ENCODE peak calls at places on chromosome 6, in six cellular contexts. One of them, this sample, is unnamed.

GRCh38 chr6:66771626-66772025 is 1064.6 kb upstream of the EYS start:
- DNase-seq in EL: no peak
- DNase-seq in stimulated activated CD8-positive, alpha-beta memory T cell treated with anti-CD3 and anti-CD28 coated beads, Interleukin-12 subunit alpha, Interleukin-12 subunit beta, amount 100 ng/mL, for 1 hour: no peak
- DNase-seq in HL-60: no peak
- DNase-seq in activated T-cell treated with anti-CD3 and anti-CD28 coated beads for 1 hour: no peak
- DNase-seq in stimulated activated naive CD8-positive, alpha-beta T cell treated with anti-CD3 and anti-CD28 coated beads, Interleukin-15, Interleukin-2, amounts not matched to agents 100 U/mL and 50 U/mL, for 24 hours: no peak
- DNase-seq in this sample: no peak

GRCh38 chr6:53513519-53513966 is 31.4 kb downstream of the GCLC start:
- DNase-seq in EL: no peak
- DNase-seq in stimulated activated CD8-positive, alpha-beta memory T cell treated with anti-CD3 and anti-CD28 coated beads, Interleukin-12 subunit alpha, Interleukin-12 subunit beta, amount 100 ng/mL, for 1 hour: no peak
- DNase-seq in HL-60: no peak
- DNase-seq in activated T-cell treated with anti-CD3 and anti-CD28 coated beads for 1 hour: no peak
- DNase-seq in stimulated activated naive CD8-positive, alpha-beta T cell treated with anti-CD3 and anti-CD28 coated beads, Interleukin-15, Interleukin-2, amounts not matched to agents 100 U/mL and 50 U/mL, for 24 hours: no peak
- DNase-seq in this sample: no peak

GRCh38 chr6:13794184-13794583 is 20.2 kb downstream of the MCUR1 start:
- DNase-seq in stimulated activated naive CD8-positive, alpha-beta T cell treated with anti-CD3 and anti-CD28 coated beads, Interleukin-15, Interleukin-2, amounts not matched to agents 100 U/mL and 50 U/mL, for 24 hours: no peak
- DNase-seq in EL: peak
- DNase-seq in HL-60: no peak
- DNase-seq in stimulated activated CD8-positive, alpha-beta memory T cell treated with anti-CD3 and anti-CD28 coated beads, Interleukin-12 subunit alpha, Interleukin-12 subunit beta, amount 100 ng/mL, for 1 hour: no peak
- DNase-seq in activated T-cell treated with anti-CD3 and anti-CD28 coated beads for 1 hour: no peak
- DNase-seq in this sample: no peak

GRCh38 chr6:144055121-144055931 is 40.0 kb downstream of the SF3B5 start:
- DNase-seq in activated T-cell treated with anti-CD3 and anti-CD28 coated beads for 1 hour: peak
- DNase-seq in HL-60: no peak
- DNase-seq in stimulated activated naive CD8-positive, alpha-beta T cell treated with anti-CD3 and anti-CD28 coated beads, Interleukin-15, Interleukin-2, amounts not matched to agents 100 U/mL and 50 U/mL, for 24 hours: peak
- DNase-seq in EL: no peak
- DNase-seq in stimulated activated CD8-positive, alpha-beta memory T cell treated with anti-CD3 and anti-CD28 coated beads, Interleukin-12 subunit alpha, Interleukin-12 subunit beta, amount 100 ng/mL, for 1 hour: peak
- DNase-seq in this sample: no peak

GRCh38 chr6:155524249-155524651 is 68.6 kb upstream of the NOX3 start:
- DNase-seq in stimulated activated CD8-positive, alpha-beta memory T cell treated with anti-CD3 and anti-CD28 coated beads, Interleukin-12 subunit alpha, Interleukin-12 subunit beta, amount 100 ng/mL, for 1 hour: no peak
- DNase-seq in EL: peak
- DNase-seq in activated T-cell treated with anti-CD3 and anti-CD28 coated beads for 1 hour: no peak
- DNase-seq in stimulated activated naive CD8-positive, alpha-beta T cell treated with anti-CD3 and anti-CD28 coated beads, Interleukin-15, Interleukin-2, amounts not matched to agents 100 U/mL and 50 U/mL, for 24 hours: no peak
- DNase-seq in HL-60: no peak
- DNase-seq in this sample: no peak

GRCh38 chr6:7087066-7087465 is 20.7 kb upstream of the RREB1 start:
- DNase-seq in EL: peak
- DNase-seq in activated T-cell treated with anti-CD3 and anti-CD28 coated beads for 1 hour: no peak
- DNase-seq in HL-60: no peak
- DNase-seq in stimulated activated naive CD8-positive, alpha-beta T cell treated with anti-CD3 and anti-CD28 coated beads, Interleukin-15, Interleukin-2, amounts not matched to agents 100 U/mL and 50 U/mL, for 24 hours: no peak
- DNase-seq in stimulated activated CD8-positive, alpha-beta memory T cell treated with anti-CD3 and anti-CD28 coated beads, Interleukin-12 subunit alpha, Interleukin-12 subunit beta, amount 100 ng/mL, for 1 hour: no peak
- DNase-seq in this sample: no peak

GRCh38 chr6:28945360-28945759 is 21.6 kb upstream of the TRIM27 start:
- DNase-seq in HL-60: no peak
- DNase-seq in EL: no peak
- DNase-seq in activated T-cell treated with anti-CD3 and anti-CD28 coated beads for 1 hour: no peak
- DNase-seq in stimulated activated CD8-positive, alpha-beta memory T cell treated with anti-CD3 and anti-CD28 coated beads, Interleukin-12 subunit alpha, Interleukin-12 subunit beta, amount 100 ng/mL, for 1 hour: no peak
- DNase-seq in stimulated activated naive CD8-positive, alpha-beta T cell treated with anti-CD3 and anti-CD28 coated beads, Interleukin-15, Interleukin-2, amounts not matched to agents 100 U/mL and 50 U/mL, for 24 hours: no peak
- DNase-seq in this sample: no peak

GRCh38 chr6:37204014-37204751 is 34.2 kb downstream of the PIM1 start:
- DNase-seq in EL: peak
- DNase-seq in stimulated activated naive CD8-positive, alpha-beta T cell treated with anti-CD3 and anti-CD28 coated beads, Interleukin-15, Interleukin-2, amounts not matched to agents 100 U/mL and 50 U/mL, for 24 hours: no peak
- DNase-seq in activated T-cell treated with anti-CD3 and anti-CD28 coated beads for 1 hour: no peak
- DNase-seq in stimulated activated CD8-positive, alpha-beta memory T cell treated with anti-CD3 and anti-CD28 coated beads, Interleukin-12 subunit alpha, Interleukin-12 subunit beta, amount 100 ng/mL, for 1 hour: no peak
- DNase-seq in HL-60: no peak
- DNase-seq in this sample: no peak

GRCh38 chr6:33205172-33206026 is 944 bp downstream of the HSD17B8 start:
- DNase-seq in stimulated activated naive CD8-positive, alpha-beta T cell treated with anti-CD3 and anti-CD28 coated beads, Interleukin-15, Interleukin-2, amounts not matched to agents 100 U/mL and 50 U/mL, for 24 hours: peak
- DNase-seq in EL: peak
- DNase-seq in stimulated activated CD8-positive, alpha-beta memory T cell treated with anti-CD3 and anti-CD28 coated beads, Interleukin-12 subunit alpha, Interleukin-12 subunit beta, amount 100 ng/mL, for 1 hour: no peak
- DNase-seq in activated T-cell treated with anti-CD3 and anti-CD28 coated beads for 1 hour: no peak
- DNase-seq in HL-60: no peak
- DNase-seq in this sample: no peak

GRCh38 chr6:134413241-134413643 is 95.3 kb upstream of the SGK1 start:
- DNase-seq in activated T-cell treated with anti-CD3 and anti-CD28 coated beads for 1 hour: no peak
- DNase-seq in stimulated activated naive CD8-positive, alpha-beta T cell treated with anti-CD3 and anti-CD28 coated beads, Interleukin-15, Interleukin-2, amounts not matched to agents 100 U/mL and 50 U/mL, for 24 hours: no peak
- DNase-seq in HL-60: no peak
- DNase-seq in stimulated activated CD8-positive, alpha-beta memory T cell treated with anti-CD3 and anti-CD28 coated beads, Interleukin-12 subunit alpha, Interleukin-12 subunit beta, amount 100 ng/mL, for 1 hour: no peak
- DNase-seq in EL: no peak
- DNase-seq in this sample: no peak

GRCh38 chr6:105713474-105714118 is 310.7 kb upstream of the PREP start:
- DNase-seq in HL-60: no peak
- DNase-seq in stimulated activated naive CD8-positive, alpha-beta T cell treated with anti-CD3 and anti-CD28 coated beads, Interleukin-15, Interleukin-2, amounts not matched to agents 100 U/mL and 50 U/mL, for 24 hours: no peak
- DNase-seq in activated T-cell treated with anti-CD3 and anti-CD28 coated beads for 1 hour: no peak
- DNase-seq in stimulated activated CD8-positive, alpha-beta memory T cell treated with anti-CD3 and anti-CD28 coated beads, Interleukin-12 subunit alpha, Interleukin-12 subunit beta, amount 100 ng/mL, for 1 hour: no peak
- DNase-seq in EL: no peak
- DNase-seq in this sample: no peak

GRCh38 chr6:158703121-158703839 is 53.4 kb downstream of the SYTL3 start:
- DNase-seq in activated T-cell treated with anti-CD3 and anti-CD28 coated beads for 1 hour: no peak
- DNase-seq in stimulated activated naive CD8-positive, alpha-beta T cell treated with anti-CD3 and anti-CD28 coated beads, Interleukin-15, Interleukin-2, amounts not matched to agents 100 U/mL and 50 U/mL, for 24 hours: no peak
- DNase-seq in EL: no peak
- DNase-seq in HL-60: no peak
- DNase-seq in stimulated activated CD8-positive, alpha-beta memory T cell treated with anti-CD3 and anti-CD28 coated beads, Interleukin-12 subunit alpha, Interleukin-12 subunit beta, amount 100 ng/mL, for 1 hour: no peak
- DNase-seq in this sample: no peak

GRCh38 chr6:4287811-4288244 is 152.5 kb upstream of the ECI2 start:
- DNase-seq in stimulated activated naive CD8-positive, alpha-beta T cell treated with anti-CD3 and anti-CD28 coated beads, Interleukin-15, Interleukin-2, amounts not matched to agents 100 U/mL and 50 U/mL, for 24 hours: no peak
- DNase-seq in HL-60: no peak
- DNase-seq in activated T-cell treated with anti-CD3 and anti-CD28 coated beads for 1 hour: no peak
- DNase-seq in EL: no peak
- DNase-seq in stimulated activated CD8-positive, alpha-beta memory T cell treated with anti-CD3 and anti-CD28 coated beads, Interleukin-12 subunit alpha, Interleukin-12 subunit beta, amount 100 ng/mL, for 1 hour: no peak
- DNase-seq in this sample: no peak

GRCh38 chr6:135962731-135963130 is 111.2 kb downstream of the PDE7B start:
- DNase-seq in EL: peak
- DNase-seq in activated T-cell treated with anti-CD3 and anti-CD28 coated beads for 1 hour: no peak
- DNase-seq in HL-60: no peak
- DNase-seq in stimulated activated CD8-positive, alpha-beta memory T cell treated with anti-CD3 and anti-CD28 coated beads, Interleukin-12 subunit alpha, Interleukin-12 subunit beta, amount 100 ng/mL, for 1 hour: no peak
- DNase-seq in stimulated activated naive CD8-positive, alpha-beta T cell treated with anti-CD3 and anti-CD28 coated beads, Interleukin-15, Interleukin-2, amounts not matched to agents 100 U/mL and 50 U/mL, for 24 hours: no peak
- DNase-seq in this sample: no peak

GRCh38 chr6:106381871-106382270 is 21.4 kb downstream of the CRYBG1 start:
- DNase-seq in stimulated activated CD8-positive, alpha-beta memory T cell treated with anti-CD3 and anti-CD28 coated beads, Interleukin-12 subunit alpha, Interleukin-12 subunit beta, amount 100 ng/mL, for 1 hour: no peak
- DNase-seq in stimulated activated naive CD8-positive, alpha-beta T cell treated with anti-CD3 and anti-CD28 coated beads, Interleukin-15, Interleukin-2, amounts not matched to agents 100 U/mL and 50 U/mL, for 24 hours: no peak
- DNase-seq in HL-60: no peak
- DNase-seq in activated T-cell treated with anti-CD3 and anti-CD28 coated beads for 1 hour: no peak
- DNase-seq in EL: peak
- DNase-seq in this sample: no peak

GRCh38 chr6:28124350-28124970 is at the start of gene ZSCAN16:
- DNase-seq in EL: peak
- DNase-seq in stimulated activated CD8-positive, alpha-beta memory T cell treated with anti-CD3 and anti-CD28 coated beads, Interleukin-12 subunit alpha, Interleukin-12 subunit beta, amount 100 ng/mL, for 1 hour: peak
- DNase-seq in stimulated activated naive CD8-positive, alpha-beta T cell treated with anti-CD3 and anti-CD28 coated beads, Interleukin-15, Interleukin-2, amounts not matched to agents 100 U/mL and 50 U/mL, for 24 hours: peak
- DNase-seq in activated T-cell treated with anti-CD3 and anti-CD28 coated beads for 1 hour: peak
- DNase-seq in HL-60: peak
- DNase-seq in this sample: peak

GRCh38 chr6:35496036-35496850 is 636 bp downstream of the TEAD3 start:
- DNase-seq in stimulated activated CD8-positive, alpha-beta memory T cell treated with anti-CD3 and anti-CD28 coated beads, Interleukin-12 subunit alpha, Interleukin-12 subunit beta, amount 100 ng/mL, for 1 hour: no peak
- DNase-seq in activated T-cell treated with anti-CD3 and anti-CD28 coated beads for 1 hour: no peak
- DNase-seq in EL: peak
- DNase-seq in HL-60: no peak
- DNase-seq in stimulated activated naive CD8-positive, alpha-beta T cell treated with anti-CD3 and anti-CD28 coated beads, Interleukin-15, Interleukin-2, amounts not matched to agents 100 U/mL and 50 U/mL, for 24 hours: no peak
- DNase-seq in this sample: peak

GRCh38 chr6:47159763-47160162 is 117.6 kb upstream of the ADGRF1 start:
- DNase-seq in EL: no peak
- DNase-seq in HL-60: no peak
- DNase-seq in activated T-cell treated with anti-CD3 and anti-CD28 coated beads for 1 hour: no peak
- DNase-seq in stimulated activated naive CD8-positive, alpha-beta T cell treated with anti-CD3 and anti-CD28 coated beads, Interleukin-15, Interleukin-2, amounts not matched to agents 100 U/mL and 50 U/mL, for 24 hours: no peak
- DNase-seq in stimulated activated CD8-positive, alpha-beta memory T cell treated with anti-CD3 and anti-CD28 coated beads, Interleukin-12 subunit alpha, Interleukin-12 subunit beta, amount 100 ng/mL, for 1 hour: no peak
- DNase-seq in this sample: no peak

GRCh38 chr6:141562181-141562800 is 570.4 kb upstream of the GJE1 start:
- DNase-seq in stimulated activated CD8-positive, alpha-beta memory T cell treated with anti-CD3 and anti-CD28 coated beads, Interleukin-12 subunit alpha, Interleukin-12 subunit beta, amount 100 ng/mL, for 1 hour: no peak
- DNase-seq in stimulated activated naive CD8-positive, alpha-beta T cell treated with anti-CD3 and anti-CD28 coated beads, Interleukin-15, Interleukin-2, amounts not matched to agents 100 U/mL and 50 U/mL, for 24 hours: peak
- DNase-seq in EL: peak
- DNase-seq in activated T-cell treated with anti-CD3 and anti-CD28 coated beads for 1 hour: no peak
- DNase-seq in HL-60: no peak
- DNase-seq in this sample: peak

GRCh38 chr6:44837741-44838140 is 450.2 kb downstream of the CDC5L start:
- DNase-seq in EL: no peak
- DNase-seq in activated T-cell treated with anti-CD3 and anti-CD28 coated beads for 1 hour: no peak
- DNase-seq in HL-60: no peak
- DNase-seq in stimulated activated naive CD8-positive, alpha-beta T cell treated with anti-CD3 and anti-CD28 coated beads, Interleukin-15, Interleukin-2, amounts not matched to agents 100 U/mL and 50 U/mL, for 24 hours: no peak
- DNase-seq in stimulated activated CD8-positive, alpha-beta memory T cell treated with anti-CD3 and anti-CD28 coated beads, Interleukin-12 subunit alpha, Interleukin-12 subunit beta, amount 100 ng/mL, for 1 hour: no peak
- DNase-seq in this sample: no peak

GRCh38 chr6:2498224-2498623 is 252.5 kb downstream of the MYLK4 start:
- DNase-seq in HL-60: no peak
- DNase-seq in EL: no peak
- DNase-seq in stimulated activated naive CD8-positive, alpha-beta T cell treated with anti-CD3 and anti-CD28 coated beads, Interleukin-15, Interleukin-2, amounts not matched to agents 100 U/mL and 50 U/mL, for 24 hours: no peak
- DNase-seq in stimulated activated CD8-positive, alpha-beta memory T cell treated with anti-CD3 and anti-CD28 coated beads, Interleukin-12 subunit alpha, Interleukin-12 subunit beta, amount 100 ng/mL, for 1 hour: no peak
- DNase-seq in activated T-cell treated with anti-CD3 and anti-CD28 coated beads for 1 hour: no peak
- DNase-seq in this sample: no peak